ENCODE peak calls at places on chromosomes 12 and 14, in six cellular contexts. Z, A, M, I, J and Y are unnamed samples.

GRCh38 chr12:1926274-1926673 is 7.8 kb upstream of the CACNA2D4 start:
- DNase-seq in Z (no peak), A (no peak), M (no peak), I (no peak), J (no peak), Y (no peak)

GRCh38 chr12:71710276-71711125 is 24.6 kb downstream of the TMEM19 start:
- DNase-seq in Z (no peak), A (no peak), M (no peak), I (no peak), J (no peak), Y (no peak)

GRCh38 chr12:32273063-32273521 is 126.3 kb upstream of the FGD4 start:
- DNase-seq in Z (no peak), A (no peak), M (no peak), I (no peak), J (no peak), Y (no peak)

GRCh38 chr14:98503086-98503815 is 768.7 kb downstream of the BCL11B start:
- DNase-seq in Z (no peak), A (no peak), M (no peak), I (no peak), J (no peak), Y (no peak)

GRCh38 chr14:21256539-21257394 is 12.5 kb downstream of the HNRNPC start:
- DNase-seq in Z (no peak), A (no peak), M (no peak), I (no peak), J (no peak), Y (no peak)

GRCh38 chr14:100486025-100486828 is 101.0 kb downstream of the BEGAIN start:
- DNase-seq in Z (peak), A (no peak), M (peak), I (no peak), J (peak), Y (peak)

GRCh38 chr14:95313707-95314106 is 6.0 kb downstream of the CLMN start:
- DNase-seq in Z (no peak), A (no peak), M (no peak), I (no peak), J (no peak), Y (no peak)

GRCh38 chr14:103273847-103274615 is 60.0 kb upstream of the EIF5 start:
- DNase-seq in Z (no peak), A (no peak), M (peak), I (no peak), J (no peak), Y (no peak)

GRCh38 chr12:108792361-108793292 is 61.3 kb upstream of the CORO1C start:
- DNase-seq in Z (no peak), A (no peak), M (no peak), I (no peak), J (no peak), Y (no peak)

GRCh38 chr14:80212025-80212402 is 710 bp upstream of the DIO2 start:
- DNase-seq in Z (no peak), A (no peak), M (no peak), I (no peak), J (no peak), Y (no peak)

GRCh38 chr14:93970589-93970966 is 5.8 kb downstream of the ASB2 start:
- DNase-seq in Z (peak), A (peak), M (no peak), I (peak), J (peak), Y (no peak)

GRCh38 chr14:59343585-59343984 is 121.6 kb downstream of the GPR135 start:
- DNase-seq in Z (no peak), A (peak), M (no peak), I (no peak), J (no peak), Y (no peak)

GRCh38 chr14:99753225-99754140 is 39.7 kb upstream of the EML1 start:
- DNase-seq in Z (no peak), A (no peak), M (peak), I (no peak), J (no peak), Y (no peak)

GRCh38 chr14:89629383-89629782 is 212.3 kb upstream of the FOXN3 start:
- DNase-seq in Z (no peak), A (no peak), M (no peak), I (no peak), J (no peak), Y (no peak)

GRCh38 chr12:87953257-87953860 is 75.8 kb downstream of the C12orf50 start:
- DNase-seq in Z (no peak), A (no peak), M (no peak), I (no peak), J (no peak), Y (no peak)

GRCh38 chr12:47155457-47156166 is 75.9 kb upstream of the AMIGO2 start:
- DNase-seq in Z (no peak), A (peak), M (no peak), I (no peak), J (no peak), Y (no peak)

GRCh38 chr14:68749487-68750475 is 43.1 kb downstream of the ZFP36L1 start:
- DNase-seq in Z (no peak), A (no peak), M (no peak), I (no peak), J (no peak), Y (no peak)

GRCh38 chr14:75153295-75153694 is 23.1 kb downstream of the TMED10 start:
- DNase-seq in Z (no peak), A (no peak), M (no peak), I (no peak), J (no peak), Y (no peak)

GRCh38 chr12:7162691-7163114 is 26.8 kb upstream of the PEX5 start:
- DNase-seq in Z (no peak), A (peak), M (peak), I (no peak), J (peak), Y (peak)

GRCh38 chr14:100384819-100385813 is 62.0 kb downstream of the SLC25A47 start:
- DNase-seq in Z (no peak), A (peak), M (no peak), I (no peak), J (no peak), Y (no peak)

GRCh38 chr14:63893701-63894458 is 41.1 kb downstream of the SYNE2 start:
- DNase-seq in Z (no peak), A (no peak), M (no peak), I (no peak), J (no peak), Y (no peak)

GRCh38 chr14:22492601-22493000 is 96.4 kb downstream of the DAD1 start:
- DNase-seq in Z (no peak), A (no peak), M (no peak), I (no peak), J (no peak), Y (no peak)

GRCh38 chr12:54338682-54339296 is 13.9 kb downstream of the COPZ1 start:
- DNase-seq in Z (no peak), A (no peak), M (no peak), I (no peak), J (no peak), Y (no peak)

GRCh38 chr12:130705174-130705880 is 10.8 kb downstream of the RIMBP2 start:
- DNase-seq in Z (no peak), A (no peak), M (no peak), I (no peak), J (no peak), Y (no peak)

GRCh38 chr12:911191-911826 is 38.2 kb downstream of the RAD52 start:
- DNase-seq in Z (no peak), A (no peak), M (no peak), I (no peak), J (no peak), Y (no peak)